ENCODE peak calls at places on chromosomes 13 and 19, in four cellular contexts. M is activated T-cell treated with anti-CD3 and anti-CD28 coated beads, Interleukin-2, amount 50 U/mL, for 1 hour; F is cardiac muscle cell; R is stimulated activated CD4-positive, alpha-beta T cell treated with anti-CD3 and anti-CD28 coated beads, Interleukin-12 subunit alpha, Interleukin-12 subunit beta, amount 100 ng/mL, for 4 hours. N is an unnamed sample.

GRCh38 chr13:95924389-95924994 is 128.7 kb downstream of the UGGT2 start:
- DNase-seq in M (no peak), F (peak), R (no peak), N (no peak)

GRCh38 chr13:22883961-22884360 is 296.8 kb upstream of the SGCG start:
- DNase-seq in M (no peak), F (no peak), R (no peak), N (no peak)

GRCh38 chr13:48393698-48394085 is 19.2 kb downstream of the LPAR6 start:
- DNase-seq in M (no peak), F (no peak), R (no peak), N (no peak)

GRCh38 chr13:77810891-77811290 is 107.7 kb downstream of the EDNRB start:
- DNase-seq in M (no peak), F (no peak), R (no peak), N (no peak)

GRCh38 chr13:113647351-113648217 is 10.4 kb downstream of the ATP4B start:
- DNase-seq in M (peak), F (peak), R (no peak), N (no peak)

GRCh38 chr19:38685666-38686529 is 38.4 kb downstream of the ACTN4 start:
- DNase-seq in M (no peak), F (peak), R (no peak), N (no peak)

GRCh38 chr13:93118081-93118615 is 108.5 kb upstream of the GPC6 start:
- DNase-seq in M (no peak), F (peak), R (no peak), N (no peak)

GRCh38 chr13:50284540-50284939 is 269.3 kb downstream of the KCNRG start:
- DNase-seq in M (no peak), F (no peak), R (no peak), N (no peak)

GRCh38 chr19:34534206-34534605 is 52.6 kb downstream of the WTIP start:
- DNase-seq in M (no peak), F (no peak), R (no peak), N (no peak)

GRCh38 chr19:46015080-46015960 is 7.5 kb downstream of the PGLYRP1 start:
- DNase-seq in M (peak), F (peak), R (peak), N (peak)

GRCh38 chr13:26179344-26179743 is 42.8 kb downstream of the RNF6 start:
- DNase-seq in M (no peak), F (no peak), R (no peak), N (no peak)

GRCh38 chr13:45718063-45718462 is 15.9 kb downstream of the CBY2 start:
- DNase-seq in M (no peak), F (peak), R (no peak), N (no peak)

GRCh38 chr13:21767032-21767431 is 96.2 kb downstream of the FGF9 start:
- DNase-seq in M (no peak), F (no peak), R (no peak), N (no peak)

GRCh38 chr19:49988433-49988832 is 27.5 kb upstream of the SIGLEC11 start:
- DNase-seq in M (no peak), F (no peak), R (no peak), N (no peak)

GRCh38 chr13:44755872-44756271 is 179.7 kb upstream of the TSC22D1 start:
- DNase-seq in M (no peak), F (peak), R (no peak), N (no peak)

GRCh38 chr19:4811328-4812131 is 20.0 kb downstream of the TICAM1 start:
- DNase-seq in M (peak), F (peak), R (peak), N (peak)

GRCh38 chr19:12871681-12872080 is 9.6 kb downstream of the DNASE2 start:
- DNase-seq in M (no peak), F (no peak), R (no peak), N (no peak)

GRCh38 chr19:18558595-18558994 is 925 bp downstream of the KXD1 start:
- DNase-seq in M (no peak), F (no peak), R (no peak), N (no peak)

GRCh38 chr13:112984954-112985802 is 16.2 kb downstream of the MCF2L start:
- DNase-seq in M (no peak), F (no peak), R (no peak), N (no peak)

GRCh38 chr19:48644839-48645651 is 942 bp downstream of the CA11 start:
- DNase-seq in M (peak), F (peak), R (peak), N (no peak)

GRCh38 chr13:110379358-110379757 is 72.3 kb downstream of the COL4A2 start:
- DNase-seq in M (no peak), F (no peak), R (no peak), N (no peak)